ENCODE peak calls at places on chromosomes 3 and 15, in seven cellular contexts. S is GM20000, K is NCI-H1092 treated with DMSO at 0.1 percent for 48 hours, M is T-helper 1 cell, Z is iris pigment epithelial cell, N is fibroblast of lung, D is MM.1S. I is an unnamed sample.

GRCh38 chr3:47533481-47533880 is 20.0 kb upstream of the ELP6 start:
- DNase-seq in S (no peak), K (no peak), M (no peak), Z (no peak), N (peak; percentile 11), D (no peak), I (no peak)

GRCh38 chr3:18790384-18790783 is 357.9 kb upstream of the KCNH8 start:
- DNase-seq in S (no peak), K (no peak), M (no peak), Z (no peak), N (no peak), D (no peak), I (no peak)

GRCh38 chr3:197023241-197023997 is 6.2 kb downstream of the MELTF start:
- DNase-seq in S (peak; percentile 83), K (peak; percentile 87), M (no peak), Z (no peak), N (no peak), D (peak; percentile 46), I (no peak)

GRCh38 chr3:173066044-173066679 is 74.9 kb downstream of the SPATA16 start:
- DNase-seq in S (no peak), K (peak; percentile 12), M (no peak), Z (peak; percentile 56), N (peak; percentile 89), D (peak; percentile 58), I (peak; percentile 48)

GRCh38 chr15:46441294-46442062 is 806.6 kb downstream of the SQOR start:
- DNase-seq in S (no peak), K (no peak), M (no peak), Z (no peak), N (peak; percentile 62), D (no peak), I (no peak)

GRCh38 chr15:65094294-65094995 is 17.9 kb downstream of the KBTBD13 start:
- DNase-seq in S (no peak), K (no peak), M (no peak), Z (no peak), N (no peak), D (no peak), I (no peak)

GRCh38 chr3:101862453-101863165 is 13.3 kb downstream of the NFKBIZ start:
- DNase-seq in S (no peak), K (no peak), M (no peak), Z (no peak), N (no peak), D (no peak), I (no peak)

GRCh38 chr3:53030864-53031445 is 14.9 kb downstream of the SFMBT1 start:
- DNase-seq in S (no peak), K (no peak), M (peak; percentile 33), Z (no peak), N (no peak), D (no peak), I (no peak)

GRCh38 chr3:9942164-9942563 is 8.5 kb downstream of the CRELD1 start:
- DNase-seq in S (no peak), K (no peak), M (no peak), Z (no peak), N (no peak), D (no peak), I (no peak)